ENCODE peak calls at places on chromosomes 6 and 20, in seven cellular contexts. W is heart left ventricle, T is sigmoid colon, Q is DND-41, F is hepatocyte, P is GM12878, D is dorsolateral prefrontal cortex. U is an unnamed sample.

GRCh38 chr6:104639671-104640070 is 220.0 kb downstream of the HACE1 start:
- DNase-seq in W (no peak), T (no peak), Q (no peak), F (no peak), P (peak; percentile 21), D (no peak), U (no peak)

GRCh38 chr20:2301164-2301622 is 5.4 kb downstream of the TGM3 start:
- DNase-seq in W (peak; percentile 57), T (peak; percentile 77), Q (no peak), F (peak; percentile 55), P (peak; percentile 89), D (no peak), U (peak; percentile 61)

GRCh38 chr6:120965814-120966213 is 368.5 kb downstream of the TBC1D32 start:
- DNase-seq in W (no peak), T (no peak), Q (no peak), F (no peak), P (no peak), D (no peak), U (no peak)

GRCh38 chr20:46202758-46203509 is 84.8 kb downstream of the CD40 start:
- DNase-seq in W (peak; percentile 55), T (no peak), Q (no peak), F (no peak), P (no peak), D (no peak), U (no peak)

GRCh38 chr6:25312703-25313102 is 33.5 kb downstream of the CARMIL1 start:
- DNase-seq in W (no peak), T (no peak), Q (no peak), F (peak; percentile 40), P (no peak), D (no peak), U (no peak)

GRCh38 chr20:53672484-53673129 is 79.0 kb upstream of the ZNF217 start:
- DNase-seq in W (no peak), T (no peak), Q (no peak), F (no peak), P (no peak), D (no peak), U (no peak)

GRCh38 chr20:30168025-30168799 is 1089.3 kb upstream of the DEFB115 start:
- DNase-seq in W (peak; percentile 24), T (peak; percentile 62), Q (no peak), F (no peak), P (no peak), D (no peak), U (no peak)

GRCh38 chr20:6533321-6533720 is 234.2 kb upstream of the BMP2 start:
- DNase-seq in W (no peak), T (no peak), Q (no peak), F (peak; percentile 5), P (no peak), D (no peak), U (no peak)

GRCh38 chr6:156686940-156687874 is 90.0 kb upstream of the ARID1B start:
- DNase-seq in W (peak; percentile 94), T (peak; percentile 97), Q (peak; percentile 82), F (peak; percentile 95), P (no peak), D (peak; percentile 92), U (peak; percentile 91)

GRCh38 chr6:167763056-167763944 is 63.4 kb upstream of the AFDN start:
- DNase-seq in W (no peak), T (peak; percentile 48), Q (no peak), F (no peak), P (no peak), D (no peak), U (no peak)

GRCh38 chr6:146857960-146858308 is 259.2 kb downstream of the ADGB start:
- DNase-seq in W (no peak), T (no peak), Q (no peak), F (no peak), P (no peak), D (no peak), U (no peak)

GRCh38 chr20:63006611-63007471 is at the start of gene BHLHE23:
- DNase-seq in W (no peak), T (no peak), Q (peak; percentile 94), F (peak; percentile 35), P (no peak), D (no peak), U (no peak)

GRCh38 chr6:159969204-159969912 is 476 bp downstream of the IGF2R start:
- DNase-seq in W (peak; percentile 61), T (peak; percentile 76), Q (no peak), F (peak; percentile 62), P (no peak), D (no peak), U (no peak)

GRCh38 chr6:33746036-33746600 is 587 bp downstream of the IP6K3 start:
- DNase-seq in W (peak; percentile 83), T (peak; percentile 96), Q (no peak), F (peak; percentile 77), P (no peak), D (peak; percentile 73), U (no peak)

GRCh38 chr20:62481441-62482135 is 5.8 kb upstream of the GATA5 start:
- DNase-seq in W (no peak), T (no peak), Q (no peak), F (no peak), P (no peak), D (no peak), U (no peak)

GRCh38 chr6:15464211-15464725 is 198.6 kb downstream of the DTNBP1 start:
- DNase-seq in W (peak; percentile 34), T (no peak), Q (peak; percentile 48), F (no peak), P (no peak), D (no peak), U (no peak)

GRCh38 chr6:90197854-90198496 is 98.7 kb downstream of the BACH2 start:
- DNase-seq in W (no peak), T (peak; percentile 68), Q (peak; percentile 36), F (peak; percentile 39), P (no peak), D (no peak), U (no peak)

DNA sequence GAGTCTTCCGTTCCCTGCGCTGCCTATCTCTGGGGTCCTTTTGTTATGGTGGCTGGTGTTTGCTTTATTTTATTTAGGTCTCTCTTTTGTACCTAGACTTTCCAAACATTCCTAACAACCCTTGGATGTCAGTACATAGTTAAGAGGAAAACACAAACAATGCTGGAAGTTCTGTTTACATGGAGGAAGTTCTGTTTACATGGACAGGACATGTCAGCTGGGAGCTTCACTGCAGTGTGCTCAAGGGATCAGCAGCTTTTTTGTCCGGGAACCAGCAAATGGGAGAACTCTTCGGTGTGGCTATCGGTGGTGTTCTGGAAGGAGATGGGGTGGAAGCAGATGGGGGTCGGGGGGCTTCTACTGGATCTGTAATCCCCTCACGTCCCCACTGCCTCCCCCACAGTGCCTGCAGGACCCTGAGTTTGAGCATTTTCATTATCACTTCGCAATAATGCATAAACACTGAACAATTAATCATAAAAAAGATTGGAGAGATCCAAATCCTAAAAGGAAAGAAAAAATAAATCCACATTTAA is 2.7 kb downstream of the SERPINB6 start:
- DNase-seq in W (no peak), T (no peak), Q (no peak), F (no peak), P (no peak), D (no peak), U (no peak)
- H3K27ac ChIP-seq in W (peak overlapping the region; percentile 17), T (peak overlapping the region; percentile 99), Q (no peak overlapping the region), F (peak overlapping the region; percentile 25), P (no peak overlapping the region), D (peak overlapping the region; percentile 75), U (no peak overlapping the region)

DNA sequence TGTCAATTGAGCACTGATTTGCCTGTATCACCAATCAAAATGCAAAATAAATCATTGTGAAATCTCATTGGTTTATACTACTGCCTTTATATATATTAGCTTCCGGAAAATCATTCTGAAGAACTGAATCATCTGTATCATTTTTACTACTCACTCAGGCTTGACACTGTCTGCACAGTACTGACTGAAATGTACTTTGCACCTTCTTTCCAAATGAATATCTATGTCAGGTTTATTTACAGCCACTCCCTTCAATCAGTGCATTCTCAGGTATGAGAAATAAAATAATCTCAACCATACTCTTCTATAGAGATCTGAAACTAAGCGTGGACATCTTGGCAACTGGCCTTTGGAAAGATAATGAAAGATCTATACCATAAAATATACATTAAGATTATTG is 2.7 kb downstream of the KHDRBS2 start:
- DNase-seq in W (no peak), T (no peak), Q (no peak), F (peak; percentile 12), P (no peak), D (no peak), U (no peak)
- TF ChIP-seq CTCF in W (no peak), T (no peak), Q (no peak), F (no peak), P (no peak), D (no peak), U (no peak)

GRCh38 chr20:13443690-13444089 is 195.0 kb downstream of the TASP1 start:
- DNase-seq in W (no peak), T (no peak), Q (no peak), F (no peak), P (no peak), D (no peak), U (no peak)

GRCh38 chr20:13442990-13443389 is 195.7 kb downstream of the TASP1 start:
- DNase-seq in W (no peak), T (no peak), Q (no peak), F (no peak), P (no peak), D (no peak), U (no peak)

GRCh38 chr20:13436530-13436929 is 202.2 kb downstream of the TASP1 start:
- DNase-seq in W (no peak), T (no peak), Q (no peak), F (no peak), P (no peak), D (no peak), U (no peak)

GRCh38 chr20:13441388-13441787 is 197.3 kb downstream of the TASP1 start:
- DNase-seq in W (no peak), T (no peak), Q (no peak), F (no peak), P (no peak), D (no peak), U (no peak)
- H3K27ac ChIP-seq in W (no peak overlapping the region), T (no peak overlapping the region), Q (no peak overlapping the region), F (no peak overlapping the region), P (no peak overlapping the region), D (no peak overlapping the region), U (no peak overlapping the region)

DNA sequence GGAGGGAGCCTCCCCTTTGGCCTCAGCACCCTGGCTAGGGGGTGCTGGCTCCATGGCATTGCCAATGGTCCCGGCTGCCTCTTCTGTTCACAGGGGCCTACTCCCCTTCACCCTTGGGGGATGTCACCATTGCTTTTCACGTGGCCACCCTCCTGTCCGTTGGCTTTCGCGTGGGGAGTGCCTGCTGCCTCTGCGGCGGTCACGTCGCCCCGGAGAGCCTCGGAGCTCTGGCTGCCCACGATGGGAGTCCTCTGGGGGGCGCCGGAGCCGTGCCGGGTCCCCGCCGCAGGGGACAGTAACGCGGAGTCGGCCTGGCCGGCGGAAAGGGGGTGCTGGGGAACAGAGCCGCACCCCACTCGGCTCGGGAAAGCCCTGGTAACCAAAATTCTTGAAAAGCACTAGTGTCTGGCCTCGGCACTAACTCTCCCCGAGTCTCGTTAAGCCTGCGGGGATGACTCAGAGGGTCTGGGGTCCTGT is 661 bp upstream of the HEBP2 start:
- DNase-seq in W (peak; percentile 72), T (peak; percentile 71), Q (peak; percentile 16), F (peak; percentile 69), P (no peak), D (no peak), U (peak; percentile 39)
- TF ChIP-seq CTCF in W (no peak), T (no peak), Q (peak; percentile 42), F (peak; percentile 39), P (no peak), D (no peak), U (no peak)

GRCh38 chr6:103124471-103124870 is 1731.0 kb downstream of the GRIK2 start:
- DNase-seq in W (no peak), T (no peak), Q (no peak), F (no peak), P (no peak), D (no peak), U (no peak)

GRCh38 chr6:103122766-103123601 is 1729.5 kb downstream of the GRIK2 start:
- DNase-seq in W (peak; percentile 61), T (no peak), Q (peak; percentile 37), F (peak; percentile 86), P (no peak), D (peak; percentile 50), U (peak; percentile 64)
- H3K27ac ChIP-seq in W (no peak overlapping the region), T (no peak overlapping the region), Q (no peak overlapping the region), F (no peak overlapping the region), P (no peak overlapping the region), D (no peak overlapping the region), U (no peak overlapping the region)

U was measured in lung.